ENCODE peak calls at places on chromosomes 1 and 21, in five cellular contexts. One of them, this sample, is unnamed.

GRCh38 chr1:245153645-245154428 is 948 bp upstream of the KIF26B start:
- DNase-seq in immature natural killer cell: no peak
- DNase-seq in nephron progenitor cell: peak; percentile 58
- DNase-seq in head of caudate nucleus: peak; percentile 35
- DNase-seq in stimulated activated CD8-positive, alpha-beta memory T cell treated with anti-CD3 and anti-CD28 coated beads, Interleukin-12 subunit alpha, Interleukin-12 subunit beta, amount 100 ng/mL, for 4 hours: no peak
- DNase-seq in this sample: no peak

GRCh38 chr1:112849425-112849966 is 106.5 kb downstream of the SLC16A1 start:
- DNase-seq in immature natural killer cell: no peak
- DNase-seq in nephron progenitor cell: peak; percentile 56
- DNase-seq in head of caudate nucleus: peak; percentile 58
- DNase-seq in stimulated activated CD8-positive, alpha-beta memory T cell treated with anti-CD3 and anti-CD28 coated beads, Interleukin-12 subunit alpha, Interleukin-12 subunit beta, amount 100 ng/mL, for 4 hours: no peak
- DNase-seq in this sample: peak; percentile 85

GRCh38 chr1:93845554-93846150 is 33.4 kb downstream of the DNTTIP2 start:
- DNase-seq in immature natural killer cell: no peak
- DNase-seq in nephron progenitor cell: peak; percentile 6
- DNase-seq in head of caudate nucleus: no peak
- DNase-seq in stimulated activated CD8-positive, alpha-beta memory T cell treated with anti-CD3 and anti-CD28 coated beads, Interleukin-12 subunit alpha, Interleukin-12 subunit beta, amount 100 ng/mL, for 4 hours: no peak
- DNase-seq in this sample: no peak

GRCh38 chr21:17679002-17679600 is 66.4 kb upstream of the BTG3 start:
- DNase-seq in immature natural killer cell: peak; percentile 49
- DNase-seq in nephron progenitor cell: no peak
- DNase-seq in head of caudate nucleus: no peak
- DNase-seq in stimulated activated CD8-positive, alpha-beta memory T cell treated with anti-CD3 and anti-CD28 coated beads, Interleukin-12 subunit alpha, Interleukin-12 subunit beta, amount 100 ng/mL, for 4 hours: no peak
- DNase-seq in this sample: no peak

GRCh38 chr1:239805042-239805441 is 286.6 kb upstream of the FMN2 start:
- DNase-seq in immature natural killer cell: no peak
- DNase-seq in nephron progenitor cell: no peak
- DNase-seq in head of caudate nucleus: no peak
- DNase-seq in stimulated activated CD8-positive, alpha-beta memory T cell treated with anti-CD3 and anti-CD28 coated beads, Interleukin-12 subunit alpha, Interleukin-12 subunit beta, amount 100 ng/mL, for 4 hours: no peak
- DNase-seq in this sample: no peak

GRCh38 chr1:117570988-117571409 is 34.8 kb upstream of the TENT5C start:
- DNase-seq in immature natural killer cell: no peak
- DNase-seq in nephron progenitor cell: no peak
- DNase-seq in head of caudate nucleus: no peak
- DNase-seq in stimulated activated CD8-positive, alpha-beta memory T cell treated with anti-CD3 and anti-CD28 coated beads, Interleukin-12 subunit alpha, Interleukin-12 subunit beta, amount 100 ng/mL, for 4 hours: no peak
- DNase-seq in this sample: peak; percentile 86

GRCh38 chr1:21834094-21834493 is 22.0 kb downstream of the LDLRAD2 start:
- DNase-seq in immature natural killer cell: no peak
- DNase-seq in nephron progenitor cell: no peak
- DNase-seq in head of caudate nucleus: no peak
- DNase-seq in stimulated activated CD8-positive, alpha-beta memory T cell treated with anti-CD3 and anti-CD28 coated beads, Interleukin-12 subunit alpha, Interleukin-12 subunit beta, amount 100 ng/mL, for 4 hours: no peak
- DNase-seq in this sample: no peak

GRCh38 chr1:28296401-28297220 is 32.2 kb upstream of the MED18 start:
- DNase-seq in immature natural killer cell: no peak
- DNase-seq in nephron progenitor cell: peak; percentile 79
- DNase-seq in head of caudate nucleus: no peak
- DNase-seq in stimulated activated CD8-positive, alpha-beta memory T cell treated with anti-CD3 and anti-CD28 coated beads, Interleukin-12 subunit alpha, Interleukin-12 subunit beta, amount 100 ng/mL, for 4 hours: no peak
- DNase-seq in this sample: no peak

GRCh38 chr1:69987881-69988280 is 217.5 kb downstream of the LRRC40 start:
- DNase-seq in immature natural killer cell: no peak
- DNase-seq in nephron progenitor cell: no peak
- DNase-seq in head of caudate nucleus: no peak
- DNase-seq in stimulated activated CD8-positive, alpha-beta memory T cell treated with anti-CD3 and anti-CD28 coated beads, Interleukin-12 subunit alpha, Interleukin-12 subunit beta, amount 100 ng/mL, for 4 hours: no peak
- DNase-seq in this sample: no peak

GRCh38 chr1:7469255-7469938 is 301.7 kb upstream of the VAMP3 start:
- DNase-seq in immature natural killer cell: no peak
- DNase-seq in nephron progenitor cell: no peak
- DNase-seq in head of caudate nucleus: no peak
- DNase-seq in stimulated activated CD8-positive, alpha-beta memory T cell treated with anti-CD3 and anti-CD28 coated beads, Interleukin-12 subunit alpha, Interleukin-12 subunit beta, amount 100 ng/mL, for 4 hours: no peak
- DNase-seq in this sample: peak; percentile 65

GRCh38 chr1:206930210-206930798 is 8.6 kb upstream of the FCMR start:
- DNase-seq in immature natural killer cell: peak; percentile 53
- DNase-seq in nephron progenitor cell: no peak
- DNase-seq in head of caudate nucleus: peak; percentile 22
- DNase-seq in stimulated activated CD8-positive, alpha-beta memory T cell treated with anti-CD3 and anti-CD28 coated beads, Interleukin-12 subunit alpha, Interleukin-12 subunit beta, amount 100 ng/mL, for 4 hours: no peak
- DNase-seq in this sample: peak; percentile 41

GRCh38 chr1:178774263-178774662 is 49.2 kb downstream of the RALGPS2 start:
- DNase-seq in immature natural killer cell: no peak
- DNase-seq in nephron progenitor cell: no peak
- DNase-seq in head of caudate nucleus: no peak
- DNase-seq in stimulated activated CD8-positive, alpha-beta memory T cell treated with anti-CD3 and anti-CD28 coated beads, Interleukin-12 subunit alpha, Interleukin-12 subunit beta, amount 100 ng/mL, for 4 hours: no peak
- DNase-seq in this sample: no peak

GRCh38 chr1:19411612-19412011 is 73.7 kb downstream of the CAPZB start:
- DNase-seq in immature natural killer cell: no peak
- DNase-seq in nephron progenitor cell: no peak
- DNase-seq in head of caudate nucleus: no peak
- DNase-seq in stimulated activated CD8-positive, alpha-beta memory T cell treated with anti-CD3 and anti-CD28 coated beads, Interleukin-12 subunit alpha, Interleukin-12 subunit beta, amount 100 ng/mL, for 4 hours: no peak
- DNase-seq in this sample: no peak

GRCh38 chr21:45303751-45304150 is 16.1 kb upstream of the POFUT2 start:
- DNase-seq in immature natural killer cell: no peak
- DNase-seq in nephron progenitor cell: no peak
- DNase-seq in head of caudate nucleus: no peak
- DNase-seq in stimulated activated CD8-positive, alpha-beta memory T cell treated with anti-CD3 and anti-CD28 coated beads, Interleukin-12 subunit alpha, Interleukin-12 subunit beta, amount 100 ng/mL, for 4 hours: no peak
- DNase-seq in this sample: no peak

GRCh38 chr1:29119365-29119929 is 4.3 kb downstream of the TMEM200B start:
- DNase-seq in immature natural killer cell: no peak
- DNase-seq in nephron progenitor cell: no peak
- DNase-seq in head of caudate nucleus: no peak
- DNase-seq in stimulated activated CD8-positive, alpha-beta memory T cell treated with anti-CD3 and anti-CD28 coated beads, Interleukin-12 subunit alpha, Interleukin-12 subunit beta, amount 100 ng/mL, for 4 hours: no peak
- DNase-seq in this sample: no peak

GRCh38 chr1:51237714-51238403 is 1.8 kb downstream of the RNF11 start:
- DNase-seq in immature natural killer cell: no peak
- DNase-seq in nephron progenitor cell: peak; percentile 35
- DNase-seq in head of caudate nucleus: no peak
- DNase-seq in stimulated activated CD8-positive, alpha-beta memory T cell treated with anti-CD3 and anti-CD28 coated beads, Interleukin-12 subunit alpha, Interleukin-12 subunit beta, amount 100 ng/mL, for 4 hours: no peak
- DNase-seq in this sample: no peak

GRCh38 chr1:225446298-225446941 is 18.6 kb upstream of the LBR start:
- DNase-seq in immature natural killer cell: no peak
- DNase-seq in nephron progenitor cell: no peak
- DNase-seq in head of caudate nucleus: no peak
- DNase-seq in stimulated activated CD8-positive, alpha-beta memory T cell treated with anti-CD3 and anti-CD28 coated beads, Interleukin-12 subunit alpha, Interleukin-12 subunit beta, amount 100 ng/mL, for 4 hours: no peak
- DNase-seq in this sample: no peak

GRCh38 chr1:89259283-89259971 is 13.2 kb downstream of the GBP5 start:
- DNase-seq in immature natural killer cell: peak; percentile 74
- DNase-seq in nephron progenitor cell: no peak
- DNase-seq in head of caudate nucleus: no peak
- DNase-seq in stimulated activated CD8-positive, alpha-beta memory T cell treated with anti-CD3 and anti-CD28 coated beads, Interleukin-12 subunit alpha, Interleukin-12 subunit beta, amount 100 ng/mL, for 4 hours: peak; percentile 33
- DNase-seq in this sample: no peak

GRCh38 chr1:78688701-78689100 is 39.1 kb downstream of the IFI44 start:
- DNase-seq in immature natural killer cell: no peak
- DNase-seq in nephron progenitor cell: no peak
- DNase-seq in head of caudate nucleus: no peak
- DNase-seq in stimulated activated CD8-positive, alpha-beta memory T cell treated with anti-CD3 and anti-CD28 coated beads, Interleukin-12 subunit alpha, Interleukin-12 subunit beta, amount 100 ng/mL, for 4 hours: no peak
- DNase-seq in this sample: no peak

GRCh38 chr21:45535341-45536081 is 6.7 kb downstream of the SLC19A1 start:
- DNase-seq in immature natural killer cell: no peak
- DNase-seq in nephron progenitor cell: no peak
- DNase-seq in head of caudate nucleus: peak; percentile 46
- DNase-seq in stimulated activated CD8-positive, alpha-beta memory T cell treated with anti-CD3 and anti-CD28 coated beads, Interleukin-12 subunit alpha, Interleukin-12 subunit beta, amount 100 ng/mL, for 4 hours: no peak
- DNase-seq in this sample: peak; percentile 83

GRCh38 chr1:87252406-87252805 is 76.3 kb upstream of the LMO4 start:
- DNase-seq in immature natural killer cell: no peak
- DNase-seq in nephron progenitor cell: no peak
- DNase-seq in head of caudate nucleus: no peak
- DNase-seq in stimulated activated CD8-positive, alpha-beta memory T cell treated with anti-CD3 and anti-CD28 coated beads, Interleukin-12 subunit alpha, Interleukin-12 subunit beta, amount 100 ng/mL, for 4 hours: no peak
- DNase-seq in this sample: no peak

GRCh38 chr1:248786106-248786665 is 30.6 kb upstream of the LYPD8 start:
- DNase-seq in immature natural killer cell: no peak
- DNase-seq in nephron progenitor cell: no peak
- DNase-seq in head of caudate nucleus: no peak
- DNase-seq in stimulated activated CD8-positive, alpha-beta memory T cell treated with anti-CD3 and anti-CD28 coated beads, Interleukin-12 subunit alpha, Interleukin-12 subunit beta, amount 100 ng/mL, for 4 hours: no peak
- DNase-seq in this sample: no peak

GRCh38 chr1:170461762-170462384 is 70.1 kb upstream of the GORAB start:
- DNase-seq in immature natural killer cell: no peak
- DNase-seq in nephron progenitor cell: no peak
- DNase-seq in head of caudate nucleus: no peak
- DNase-seq in stimulated activated CD8-positive, alpha-beta memory T cell treated with anti-CD3 and anti-CD28 coated beads, Interleukin-12 subunit alpha, Interleukin-12 subunit beta, amount 100 ng/mL, for 4 hours: no peak
- DNase-seq in this sample: no peak

GRCh38 chr1:67524143-67525052 is 94.2 kb upstream of the SERBP1 start:
- DNase-seq in immature natural killer cell: no peak
- DNase-seq in nephron progenitor cell: no peak
- DNase-seq in head of caudate nucleus: no peak
- DNase-seq in stimulated activated CD8-positive, alpha-beta memory T cell treated with anti-CD3 and anti-CD28 coated beads, Interleukin-12 subunit alpha, Interleukin-12 subunit beta, amount 100 ng/mL, for 4 hours: no peak
- DNase-seq in this sample: no peak

GRCh38 chr1:114150016-114150415 is 3.7 kb downstream of the SYT6 start:
- DNase-seq in immature natural killer cell: no peak
- DNase-seq in nephron progenitor cell: no peak
- DNase-seq in head of caudate nucleus: no peak
- DNase-seq in stimulated activated CD8-positive, alpha-beta memory T cell treated with anti-CD3 and anti-CD28 coated beads, Interleukin-12 subunit alpha, Interleukin-12 subunit beta, amount 100 ng/mL, for 4 hours: no peak
- DNase-seq in this sample: no peak

GRCh38 chr1:17122449-17123194 is 3.4 kb upstream of the PADI2 start:
- DNase-seq in immature natural killer cell: no peak
- DNase-seq in nephron progenitor cell: no peak
- DNase-seq in head of caudate nucleus: no peak
- DNase-seq in stimulated activated CD8-positive, alpha-beta memory T cell treated with anti-CD3 and anti-CD28 coated beads, Interleukin-12 subunit alpha, Interleukin-12 subunit beta, amount 100 ng/mL, for 4 hours: no peak
- DNase-seq in this sample: no peak

GRCh38 chr1:9942399-9942938 is 722 bp downstream of the LZIC start:
- DNase-seq in immature natural killer cell: peak; percentile 23
- DNase-seq in nephron progenitor cell: no peak
- DNase-seq in head of caudate nucleus: no peak
- DNase-seq in stimulated activated CD8-positive, alpha-beta memory T cell treated with anti-CD3 and anti-CD28 coated beads, Interleukin-12 subunit alpha, Interleukin-12 subunit beta, amount 100 ng/mL, for 4 hours: no peak
- DNase-seq in this sample: no peak

GRCh38 chr1:25068829-25069228 is 138.8 kb upstream of the RUNX3 start:
- DNase-seq in immature natural killer cell: no peak
- DNase-seq in nephron progenitor cell: no peak
- DNase-seq in head of caudate nucleus: no peak
- DNase-seq in stimulated activated CD8-positive, alpha-beta memory T cell treated with anti-CD3 and anti-CD28 coated beads, Interleukin-12 subunit alpha, Interleukin-12 subunit beta, amount 100 ng/mL, for 4 hours: no peak
- DNase-seq in this sample: no peak

GRCh38 chr21:42619841-42620240 is 33.6 kb upstream of the PDE9A start:
- DNase-seq in immature natural killer cell: no peak
- DNase-seq in nephron progenitor cell: no peak
- DNase-seq in head of caudate nucleus: no peak
- DNase-seq in stimulated activated CD8-positive, alpha-beta memory T cell treated with anti-CD3 and anti-CD28 coated beads, Interleukin-12 subunit alpha, Interleukin-12 subunit beta, amount 100 ng/mL, for 4 hours: no peak
- DNase-seq in this sample: no peak

GRCh38 chr1:54850082-54850730 is 36.8 kb downstream of the DHCR24 start:
- DNase-seq in immature natural killer cell: no peak
- DNase-seq in nephron progenitor cell: no peak
- DNase-seq in head of caudate nucleus: no peak
- DNase-seq in stimulated activated CD8-positive, alpha-beta memory T cell treated with anti-CD3 and anti-CD28 coated beads, Interleukin-12 subunit alpha, Interleukin-12 subunit beta, amount 100 ng/mL, for 4 hours: no peak
- DNase-seq in this sample: no peak

GRCh38 chr1:97834903-97835302 is 85.9 kb downstream of the DPYD start:
- DNase-seq in immature natural killer cell: no peak
- DNase-seq in nephron progenitor cell: no peak
- DNase-seq in head of caudate nucleus: no peak
- DNase-seq in stimulated activated CD8-positive, alpha-beta memory T cell treated with anti-CD3 and anti-CD28 coated beads, Interleukin-12 subunit alpha, Interleukin-12 subunit beta, amount 100 ng/mL, for 4 hours: no peak
- DNase-seq in this sample: no peak

GRCh38 chr1:180593382-180593781 is 34.6 kb downstream of the OVAAL start:
- DNase-seq in immature natural killer cell: no peak
- DNase-seq in nephron progenitor cell: no peak
- DNase-seq in head of caudate nucleus: no peak
- DNase-seq in stimulated activated CD8-positive, alpha-beta memory T cell treated with anti-CD3 and anti-CD28 coated beads, Interleukin-12 subunit alpha, Interleukin-12 subunit beta, amount 100 ng/mL, for 4 hours: no peak
- DNase-seq in this sample: no peak

GRCh38 chr1:36450919-36451305 is 661 bp upstream of the OSCP1 start:
- DNase-seq in immature natural killer cell: no peak
- DNase-seq in nephron progenitor cell: no peak
- DNase-seq in head of caudate nucleus: no peak
- DNase-seq in stimulated activated CD8-positive, alpha-beta memory T cell treated with anti-CD3 and anti-CD28 coated beads, Interleukin-12 subunit alpha, Interleukin-12 subunit beta, amount 100 ng/mL, for 4 hours: no peak
- DNase-seq in this sample: no peak

GRCh38 chr1:106944721-106945120 is 111.8 kb upstream of the PRMT6 start:
- DNase-seq in immature natural killer cell: no peak
- DNase-seq in nephron progenitor cell: no peak
- DNase-seq in head of caudate nucleus: no peak
- DNase-seq in stimulated activated CD8-positive, alpha-beta memory T cell treated with anti-CD3 and anti-CD28 coated beads, Interleukin-12 subunit alpha, Interleukin-12 subunit beta, amount 100 ng/mL, for 4 hours: no peak
- DNase-seq in this sample: no peak

GRCh38 chr21:33412832-33413519 is 9.8 kb downstream of the IFNGR2 start:
- DNase-seq in immature natural killer cell: peak; percentile 15
- DNase-seq in nephron progenitor cell: no peak
- DNase-seq in head of caudate nucleus: no peak
- DNase-seq in stimulated activated CD8-positive, alpha-beta memory T cell treated with anti-CD3 and anti-CD28 coated beads, Interleukin-12 subunit alpha, Interleukin-12 subunit beta, amount 100 ng/mL, for 4 hours: no peak
- DNase-seq in this sample: no peak

GRCh38 chr1:20109223-20109856 is 10.0 kb downstream of the PLA2G2D start:
- DNase-seq in immature natural killer cell: no peak
- DNase-seq in nephron progenitor cell: no peak
- DNase-seq in head of caudate nucleus: no peak
- DNase-seq in stimulated activated CD8-positive, alpha-beta memory T cell treated with anti-CD3 and anti-CD28 coated beads, Interleukin-12 subunit alpha, Interleukin-12 subunit beta, amount 100 ng/mL, for 4 hours: no peak
- DNase-seq in this sample: peak; percentile 60

GRCh38 chr21:35603471-35603870 is 456.9 kb downstream of the SETD4 start:
- DNase-seq in immature natural killer cell: no peak
- DNase-seq in nephron progenitor cell: no peak
- DNase-seq in head of caudate nucleus: no peak
- DNase-seq in stimulated activated CD8-positive, alpha-beta memory T cell treated with anti-CD3 and anti-CD28 coated beads, Interleukin-12 subunit alpha, Interleukin-12 subunit beta, amount 100 ng/mL, for 4 hours: no peak
- DNase-seq in this sample: peak; percentile 2

GRCh38 chr1:154155282-154155681 is 409 bp upstream of the NUP210L start:
- DNase-seq in immature natural killer cell: no peak
- DNase-seq in nephron progenitor cell: no peak
- DNase-seq in head of caudate nucleus: no peak
- DNase-seq in stimulated activated CD8-positive, alpha-beta memory T cell treated with anti-CD3 and anti-CD28 coated beads, Interleukin-12 subunit alpha, Interleukin-12 subunit beta, amount 100 ng/mL, for 4 hours: no peak
- DNase-seq in this sample: peak; percentile 65